ENCODE peak calls at places on chromosomes 5 and 9, in four cellular contexts. Q is HepG2, R is GM12878, A is K562. F is an unnamed sample.

GRCh38 chr9:1982074-1982473 is 33.1 kb upstream of the SMARCA2 start:
- DNase-seq in Q (no peak), R (peak), A (no peak), F (no peak)

GRCh38 chr9:105908069-105908468 is 213.7 kb downstream of the TMEM38B start:
- DNase-seq in Q (no peak), R (no peak), A (no peak), F (no peak)

GRCh38 chr5:82151622-82152021 is 126.5 kb downstream of the RPS23 start:
- DNase-seq in Q (no peak), R (no peak), A (no peak), F (no peak)

GRCh38 chr5:118558871-118559270 is 429.5 kb downstream of the DTWD2 start:
- DNase-seq in Q (no peak), R (no peak), A (no peak), F (no peak)

GRCh38 chr5:90528704-90529233 is 615 bp downstream of the LYSMD3 start:
- DNase-seq in Q (no peak), R (no peak), A (peak), F (no peak)

GRCh38 chr9:91896513-91897121 is 53.4 kb downstream of the ROR2 start:
- DNase-seq in Q (no peak), R (no peak), A (peak), F (no peak)

GRCh38 chr5:57304931-57305330 is 131.1 kb downstream of the GPBP1 start:
- DNase-seq in Q (no peak), R (no peak), A (no peak), F (no peak)

GRCh38 chr9:129289131-129289731 is 111.2 kb upstream of the IER5L start:
- DNase-seq in Q (no peak), R (no peak), A (no peak), F (no peak)

GRCh38 chr5:31671339-31671741 is 32.4 kb downstream of the PDZD2 start:
- DNase-seq in Q (no peak), R (no peak), A (no peak), F (no peak)

GRCh38 chr5:142095651-142096330 is 12.8 kb upstream of the NDFIP1 start:
- DNase-seq in Q (no peak), R (peak), A (no peak), F (no peak)

GRCh38 chr9:106423575-106423974 is 439.4 kb upstream of the ZNF462 start:
- DNase-seq in Q (no peak), R (no peak), A (no peak), F (no peak)

GRCh38 chr5:176132471-176133288 is 105.5 kb upstream of the SIMC1 start:
- DNase-seq in Q (no peak), R (no peak), A (no peak), F (no peak)

GRCh38 chr5:89735108-89735507 is 674.4 kb downstream of the CETN3 start:
- DNase-seq in Q (no peak), R (no peak), A (no peak), F (no peak)

GRCh38 chr5:61306531-61307195 is 25.4 kb upstream of the ZSWIM6 start:
- DNase-seq in Q (no peak), R (no peak), A (no peak), F (no peak)

GRCh38 chr5:54959673-54960418 is 25.5 kb downstream of the ESM1 start:
- DNase-seq in Q (peak), R (no peak), A (peak), F (peak)

GRCh38 chr9:18996191-18996590 is 36.8 kb downstream of the SAXO1 start:
- DNase-seq in Q (no peak), R (no peak), A (no peak), F (no peak)

GRCh38 chr5:138990986-138991645 is 116.0 kb upstream of the LRRTM2 start:
- DNase-seq in Q (no peak), R (no peak), A (no peak), F (no peak)

GRCh38 chr5:152364899-152365298 is 40.2 kb downstream of the NMUR2 start:
- DNase-seq in Q (no peak), R (no peak), A (no peak), F (no peak)

GRCh38 chr9:137411670-137412380 is 11.1 kb downstream of the EXD3 start:
- DNase-seq in Q (no peak), R (peak), A (peak), F (no peak)

GRCh38 chr5:176773408-176774035 is 36.8 kb upstream of the UNC5A start:
- DNase-seq in Q (no peak), R (no peak), A (no peak), F (no peak)

GRCh38 chr5:76660360-76660759 is 37.2 kb upstream of the F2RL2 start:
- DNase-seq in Q (no peak), R (no peak), A (no peak), F (no peak)

GRCh38 chr9:81411961-81412360 is 277.4 kb downstream of the TLE1 start:
- DNase-seq in Q (no peak), R (no peak), A (no peak), F (no peak)

GRCh38 chr5:143244000-143244736 is 159.3 kb downstream of the NR3C1 start:
- DNase-seq in Q (peak), R (no peak), A (no peak), F (no peak)

GRCh38 chr5:179595916-179596315 is 27.6 kb downstream of the HNRNPH1 start:
- DNase-seq in Q (no peak), R (no peak), A (no peak), F (no peak)

GRCh38 chr5:58077387-58077786 is 382.5 kb downstream of the PLK2 start:
- DNase-seq in Q (no peak), R (no peak), A (no peak), F (no peak)

GRCh38 chr9:136047076-136047774 is 47.9 kb downstream of the NACC2 start:
- DNase-seq in Q (no peak), R (no peak), A (no peak), F (no peak)

GRCh38 chr9:129225815-129226214 is 47.8 kb upstream of the IER5L start:
- DNase-seq in Q (no peak), R (no peak), A (no peak), F (peak)

GRCh38 chr5:92505145-92505544 is 1075.9 kb downstream of the NR2F1-AS1 start:
- DNase-seq in Q (no peak), R (no peak), A (no peak), F (no peak)

GRCh38 chr5:63878788-63879187 is 83.5 kb downstream of the HTR1A start:
- DNase-seq in Q (no peak), R (no peak), A (no peak), F (no peak)

GRCh38 chr5:174608631-174609097 is 115.7 kb upstream of the MSX2 start:
- DNase-seq in Q (no peak), R (no peak), A (no peak), F (no peak)

GRCh38 chr9:37433754-37434435 is 11.4 kb downstream of the GRHPR start:
- DNase-seq in Q (no peak), R (no peak), A (no peak), F (peak)

GRCh38 chr9:7212101-7212500 is 454.3 kb downstream of the KDM4C start:
- DNase-seq in Q (no peak), R (no peak), A (no peak), F (no peak)

GRCh38 chr5:56479701-56480304 is 246.7 kb upstream of the ANKRD55 start:
- DNase-seq in Q (no peak), R (peak), A (no peak), F (no peak)

GRCh38 chr5:40909233-40909632 is at the start of gene C7:
- DNase-seq in Q (peak), R (no peak), A (no peak), F (no peak)

GRCh38 chr5:141771031-141771430 is 89.0 kb upstream of the ARAP3 start:
- DNase-seq in Q (no peak), R (no peak), A (no peak), F (no peak)

GRCh38 chr5:112228672-112229071 is 190.4 kb downstream of the EPB41L4A start:
- DNase-seq in Q (no peak), R (no peak), A (no peak), F (peak)

GRCh38 chr9:110687497-110687896 is 18.9 kb downstream of the MUSK start:
- DNase-seq in Q (no peak), R (no peak), A (no peak), F (no peak)

GRCh38 chr9:134295746-134296250 is 30.5 kb upstream of the RXRA start:
- DNase-seq in Q (no peak), R (no peak), A (no peak), F (no peak)

GRCh38 chr5:116038817-116039216 is 6.5 kb downstream of the ARL14EPL start:
- DNase-seq in Q (no peak), R (no peak), A (no peak), F (no peak)

DNA sequence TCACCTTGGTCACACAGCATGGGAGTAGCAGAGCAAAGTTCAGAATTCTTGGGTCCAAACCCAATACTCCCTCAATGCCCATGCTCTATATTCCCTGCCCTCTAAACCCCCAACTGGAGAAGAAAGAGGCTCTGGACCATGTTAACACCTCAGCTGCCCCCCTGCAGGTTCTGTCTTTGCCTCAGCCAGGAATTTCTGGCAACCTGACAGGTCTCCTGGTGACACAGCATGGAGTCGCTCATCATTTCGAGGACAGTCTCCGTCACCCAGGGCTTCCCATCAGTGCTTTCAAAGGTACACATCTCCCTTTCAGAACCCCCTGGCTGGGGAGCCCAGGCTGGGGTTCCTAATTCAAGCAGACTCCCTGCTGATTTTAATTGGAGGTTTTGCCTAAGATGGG is 189.5 kb downstream of the BRINP1 start:
- DNase-seq in Q (no peak), R (no peak), A (no peak), F (no peak)
- TF ChIP-seq NR2C2 in Q (no peak), R (no peak), A (no peak), F (no peak)

GRCh38 chr9:114166103-114166470 is 10.8 kb downstream of the COL27A1 start:
- DNase-seq in Q (no peak), R (no peak), A (no peak), F (no peak)

GRCh38 chr9:114169029-114169939 is 13.9 kb downstream of the COL27A1 start:
- DNase-seq in Q (no peak), R (no peak), A (no peak), F (no peak)

GRCh38 chr9:114168281-114169028 is 13.1 kb downstream of the COL27A1 start:
- DNase-seq in Q (no peak), R (no peak), A (no peak), F (no peak)

GRCh38 chr9:114166606-114167572 is 11.6 kb downstream of the COL27A1 start:
- DNase-seq in Q (no peak), R (no peak), A (no peak), F (no peak)

DNA sequence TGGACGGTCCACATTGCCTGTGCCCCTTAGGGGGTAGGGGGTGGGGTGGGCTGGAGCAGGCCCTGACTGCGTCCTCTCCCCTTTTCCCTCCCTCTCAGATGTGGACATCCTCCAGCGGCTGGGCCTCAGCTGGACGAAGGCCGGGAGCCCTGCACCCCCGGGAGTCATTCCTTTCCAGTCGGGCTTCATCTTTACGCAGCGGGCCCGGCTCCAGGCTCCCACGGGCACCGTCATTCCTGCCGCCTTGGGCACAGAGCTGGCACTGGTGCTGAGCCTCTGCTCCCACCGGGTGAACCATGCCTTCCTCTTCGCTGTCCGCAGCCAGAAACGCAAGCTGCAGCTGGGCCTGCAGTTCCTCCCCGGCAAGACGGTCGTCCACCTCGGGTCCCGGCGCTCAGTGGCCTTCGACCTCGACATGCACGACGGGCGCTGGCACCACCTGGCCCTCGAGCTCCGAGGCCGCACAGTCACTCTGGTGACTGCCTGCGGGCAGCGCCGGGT is 12.3 kb downstream of the COL27A1 start:
- DNase-seq in Q (no peak), R (no peak), A (no peak), F (no peak)
- TF ChIP-seq NR2C2 in Q (no peak), R (no peak), A (no peak), F (no peak)

DNA sequence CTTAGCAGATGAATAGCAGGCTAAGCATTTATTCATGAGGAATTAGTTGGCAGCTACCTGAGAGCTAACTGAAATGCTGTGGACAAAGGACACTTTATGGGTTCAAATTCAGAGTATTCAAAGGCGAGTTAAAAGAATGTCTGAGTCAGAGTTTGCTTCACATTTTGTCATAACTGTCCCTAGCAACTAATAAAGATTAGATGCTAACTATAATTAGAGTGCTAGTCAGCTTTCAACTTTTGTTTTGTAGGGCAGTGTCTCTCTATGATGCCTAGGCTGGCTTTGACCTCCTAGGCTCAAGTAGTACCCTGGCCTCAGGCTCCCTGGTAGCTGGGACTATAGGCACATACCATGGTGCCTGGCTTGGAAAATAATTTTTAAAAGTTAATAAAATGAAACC is 4.6 kb downstream of the SMC5 start:
- DNase-seq in Q (no peak), R (no peak), A (no peak), F (no peak)
- TF ChIP-seq NR2C2 in Q (no peak), R (no peak), A (no peak), F (no peak)

GRCh38 chr5:146904890-146905289 is 26.3 kb upstream of the PPP2R2B start:
- DNase-seq in Q (no peak), R (no peak), A (no peak), F (no peak)
- TF ChIP-seq NR2C2 in Q (no peak), R (no peak), A (no peak), F (no peak)

GRCh38 chr9:13480688-13481087 is 201.2 kb upstream of the MPDZ start:
- DNase-seq in Q (no peak), R (no peak), A (no peak), F (no peak)

GRCh38 chr9:13479071-13479470 is 199.6 kb upstream of the MPDZ start:
- DNase-seq in Q (no peak), R (no peak), A (no peak), F (no peak)

GRCh38 chr9:13478637-13479036 is 199.1 kb upstream of the MPDZ start:
- DNase-seq in Q (no peak), R (no peak), A (no peak), F (no peak)

GRCh38 chr9:13484186-13484585 is 204.7 kb upstream of the MPDZ start:
- DNase-seq in Q (no peak), R (no peak), A (no peak), F (no peak)

DNA sequence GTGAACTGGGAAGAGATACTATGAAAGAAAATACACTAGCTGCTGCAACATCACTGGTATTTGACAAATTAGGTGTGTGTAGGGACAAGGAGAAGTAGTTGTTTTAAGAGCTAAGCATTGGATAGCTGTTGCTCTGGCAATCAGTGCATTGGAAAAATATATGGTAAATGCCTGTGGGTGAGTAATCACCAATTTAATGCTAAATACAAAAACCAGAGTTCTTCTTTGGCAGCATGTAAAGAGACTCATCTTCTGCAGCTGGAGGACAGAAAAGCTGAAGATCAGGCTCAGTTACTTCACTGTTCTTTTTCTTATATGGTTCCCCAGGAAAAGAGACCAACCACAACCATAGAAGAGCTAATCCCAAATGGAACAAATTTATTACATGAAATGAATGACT is 201.8 kb upstream of the MPDZ start:
- DNase-seq in Q (no peak), R (no peak), A (no peak), F (no peak)
- TF ChIP-seq NR2C2 in Q (no peak), R (no peak), A (no peak), F (no peak)

GRCh38 chr5:97778451-97778850 is 595.4 kb upstream of the RIOK2 start:
- DNase-seq in Q (no peak), R (no peak), A (no peak), F (no peak)
- TF ChIP-seq NR2C2 in Q (no peak), R (no peak), A (no peak), F (no peak)

DNA sequence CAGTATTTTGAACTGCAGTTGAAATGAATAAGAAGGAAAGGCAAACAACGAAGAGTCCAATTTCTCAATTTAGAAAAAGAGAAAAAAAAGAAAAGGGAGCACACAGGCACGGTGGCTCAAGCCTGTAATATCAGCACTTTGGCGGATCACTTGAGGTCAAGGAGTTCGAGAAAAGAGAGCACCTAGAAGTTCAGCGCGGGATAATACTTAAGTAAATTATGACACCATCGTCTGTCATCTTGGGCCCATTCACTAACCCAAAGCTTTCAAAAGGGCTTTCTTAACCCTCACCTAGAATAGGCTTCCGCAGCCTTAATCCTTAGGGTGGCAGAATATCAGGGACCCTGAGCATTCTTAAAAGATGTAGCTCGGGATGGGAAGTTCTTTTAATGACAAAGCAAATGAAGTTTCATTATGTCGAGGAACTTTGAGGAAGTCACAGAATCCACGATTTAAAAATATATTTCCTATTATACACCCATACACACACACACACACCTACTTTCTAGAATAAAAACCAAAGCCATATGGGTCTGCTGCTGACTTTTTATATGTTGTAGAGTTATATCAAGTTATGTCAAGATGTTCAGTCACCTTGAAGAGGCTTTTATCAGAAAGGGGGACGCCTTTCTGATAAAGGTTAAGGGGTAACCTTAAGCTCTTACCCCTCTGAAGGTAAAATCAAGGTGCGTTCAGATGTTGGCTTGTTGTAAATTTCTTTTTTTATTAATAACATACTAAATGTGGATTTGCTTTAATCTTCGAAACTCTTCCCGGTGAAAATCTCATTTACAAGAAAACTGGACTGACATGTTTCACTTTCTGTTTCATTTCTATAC is 602 bp upstream of the CD274 start:
- DNase-seq in Q (no peak), R (no peak), A (peak), F (no peak)
- TF ChIP-seq NR2C2 in Q (no peak), R (no peak), A (no peak), F (no peak)

GRCh38 chr9:127175764-127176163 is 53.3 kb upstream of the ANGPTL2 start:
- DNase-seq in Q (no peak), R (no peak), A (no peak), F (no peak)

GRCh38 chr9:127175319-127175715 is 52.9 kb upstream of the ANGPTL2 start:
- DNase-seq in Q (no peak), R (no peak), A (no peak), F (no peak)

GRCh38 chr9:127177221-127177620 is 54.8 kb upstream of the ANGPTL2 start:
- DNase-seq in Q (no peak), R (no peak), A (no peak), F (peak)

GRCh38 chr9:127177682-127178265 is 55.3 kb upstream of the ANGPTL2 start:
- DNase-seq in Q (no peak), R (no peak), A (no peak), F (peak)

DNA sequence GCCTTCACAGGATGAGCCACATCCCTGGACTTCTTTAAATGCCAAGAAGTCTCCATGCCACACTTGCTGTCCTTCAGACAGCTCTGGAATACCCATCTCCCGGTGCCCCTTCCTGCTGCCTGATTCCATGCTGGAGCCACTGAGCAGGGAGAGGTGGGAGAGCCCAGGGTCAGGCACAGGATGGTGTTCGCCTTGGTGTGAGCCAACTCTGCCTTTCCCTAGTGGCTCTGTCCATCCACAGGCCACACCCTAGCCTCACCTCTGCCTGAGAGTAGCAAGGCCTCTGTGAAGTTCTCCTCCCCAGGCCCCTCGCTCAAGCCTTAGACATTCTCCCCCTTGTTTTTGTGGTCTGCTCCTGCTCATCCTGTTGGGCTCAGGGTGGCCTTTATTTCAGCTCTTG is 54.2 kb upstream of the ANGPTL2 start:
- DNase-seq in Q (no peak), R (no peak), A (no peak), F (peak)
- TF ChIP-seq NR2C2 in Q (no peak), R (no peak), A (no peak), F (no peak)

F was measured in WTC11.